ENCODE peak calls at places on chromosomes 4 and X, in six cellular contexts. L is activated CD4-positive, CD25-positive, alpha-beta regulatory T cell treated with anti-CD3 and anti-CD28 coated beads, Interleukin-2, amount 50 U/mL, for 72 hours; P is chondrocyte; E is CD8-positive, alpha-beta T cell; Y is BJ; X is T-helper 2 cell. C is an unnamed sample.

GRCh38 chr4:2712261-2712842 is 43.8 kb downstream of the TNIP2 start:
- DNase-seq in L (no peak), X (no peak), E (no peak), Y (no peak), P (no peak), C (no peak)

GRCh38 chr4:180538384-180539052 is 1704.7 kb upstream of the TENM3 start:
- DNase-seq in X (no peak), P (no peak), L (no peak), Y (no peak), E (no peak), C (no peak)

GRCh38 chrX:66654411-66654810 is 15.5 kb upstream of the EDA2R start:
- DNase-seq in X (no peak), L (no peak), Y (no peak), E (no peak), P (no peak), C (no peak)

GRCh38 chr4:21801661-21802355 is 146.8 kb downstream of the KCNIP4 start:
- DNase-seq in X (no peak), E (no peak), Y (no peak), L (no peak), P (no peak), C (no peak)

GRCh38 chr4:95381843-95382580 is 166.8 kb downstream of the UNC5C start:
- DNase-seq in E (no peak), L (no peak), P (no peak), Y (no peak), X (no peak), C (no peak)

GRCh38 chr4:75653845-75654503 is 19.2 kb downstream of the G3BP2 start:
- DNase-seq in L (no peak), E (no peak), P (no peak), Y (no peak), X (no peak), C (no peak)

GRCh38 chr4:147247577-147247976 is 233.3 kb upstream of the EDNRA start:
- DNase-seq in Y (no peak), X (no peak), P (no peak), E (no peak), L (no peak), C (no peak)

GRCh38 chr4:94757192-94758140 is at the start of gene BMPR1B:
- DNase-seq in Y (no peak), P (no peak), L (no peak), X (no peak), E (no peak), C (no peak)

GRCh38 chrX:102154218-102154860 is 1.4 kb downstream of the BEX5 start:
- DNase-seq in P (no peak), X (peak; percentile 3), E (no peak), L (no peak), Y (no peak), C (no peak)

GRCh38 chrX:101191217-101191750 is 28.3 kb upstream of the DRP2 start:
- DNase-seq in E (no peak), Y (no peak), P (no peak), X (no peak), L (no peak), C (no peak)

GRCh38 chr4:156638925-156639605 is 332.5 kb downstream of the PDGFC start:
- DNase-seq in E (no peak), X (no peak), P (no peak), L (no peak), Y (no peak), C (no peak)

GRCh38 chr4:79227896-79228295 is 98.0 kb downstream of the NAA11 start:
- DNase-seq in Y (no peak), P (no peak), X (no peak), E (no peak), L (no peak), C (no peak)

GRCh38 chr4:56671860-56672259 is 9.2 kb downstream of the HOPX start:
- DNase-seq in Y (no peak), L (no peak), X (no peak), E (no peak), P (no peak), C (no peak)

C was measured in RWPE2.